ENCODE peak calls at places on chromosomes 3 and 15, in nine cellular contexts. O is lower lobe of right lung, N is HCT116, C is tibial artery, S is BJ, R is psoas muscle, B is fibroblast of lung, L is choroid plexus epithelial cell, Z is fibroblast of mammary gland. H is an unnamed sample.

GRCh38 chr3:23859012-23859743 is 53.4 kb downstream of the UBE2E1 start:
- DNase-seq in O (no peak), N (no peak), C (peak), S (no peak), R (peak), B (no peak), L (peak), Z (peak), H (no peak)

GRCh38 chr15:26711445-26711844 is 61.4 kb downstream of the GABRB3 start:
- DNase-seq in O (no peak), N (no peak), C (no peak), S (no peak), R (no peak), B (no peak), L (no peak), Z (no peak), H (no peak)

GRCh38 chr3:14336414-14337285 is 65.8 kb upstream of the SLC6A6 start:
- DNase-seq in O (peak), N (no peak), C (no peak), S (no peak), R (no peak), B (no peak), L (no peak), Z (no peak), H (peak)

GRCh38 chr15:70035051-70035718 is 62.5 kb downstream of the TLE3 start:
- DNase-seq in O (peak), N (no peak), C (no peak), S (no peak), R (no peak), B (no peak), L (no peak), Z (no peak), H (no peak)

GRCh38 chr15:61742591-61742990 is 317.7 kb downstream of the VPS13C start:
- DNase-seq in O (no peak), N (no peak), C (no peak), S (no peak), R (no peak), B (no peak), L (no peak), Z (no peak), H (no peak)

GRCh38 chr3:87167634-87168456 is 59.3 kb upstream of the CHMP2B start:
- DNase-seq in O (no peak), N (peak), C (no peak), S (peak), R (no peak), B (peak), L (peak), Z (peak), H (no peak)

GRCh38 chr15:67120839-67121540 is 55.6 kb downstream of the SMAD3 start:
- DNase-seq in O (peak), N (no peak), C (peak), S (no peak), R (peak), B (peak), L (peak), Z (peak), H (no peak)

GRCh38 chr15:82064824-82065223 is 19.0 kb upstream of the MEX3B start:
- DNase-seq in O (no peak), N (no peak), C (no peak), S (no peak), R (no peak), B (peak), L (peak), Z (peak), H (no peak)

GRCh38 chr3:141960731-141961130 is 84.3 kb downstream of the ATP1B3 start:
- DNase-seq in O (no peak), N (no peak), C (no peak), S (no peak), R (no peak), B (peak), L (peak), Z (peak), H (no peak)

GRCh38 chr3:130915567-130916292 is 21.8 kb downstream of the ATP2C1 start:
- DNase-seq in O (no peak), N (no peak), C (no peak), S (no peak), R (no peak), B (no peak), L (no peak), Z (no peak), H (no peak)

GRCh38 chr3:28171962-28172361 is 69.5 kb upstream of the CMC1 start:
- DNase-seq in O (no peak), N (no peak), C (no peak), S (no peak), R (no peak), B (no peak), L (no peak), Z (no peak), H (no peak)

GRCh38 chr3:182760576-182761164 is 32.6 kb upstream of the ATP11B start:
- DNase-seq in O (no peak), N (no peak), C (no peak), S (no peak), R (no peak), B (no peak), L (no peak), Z (no peak), H (peak)
- TF ChIP-seq CTCF in O (no peak), N (no peak), C (no peak), S (no peak), R (no peak), B (no peak), L (no peak), Z (no peak), H (no peak)

DNA sequence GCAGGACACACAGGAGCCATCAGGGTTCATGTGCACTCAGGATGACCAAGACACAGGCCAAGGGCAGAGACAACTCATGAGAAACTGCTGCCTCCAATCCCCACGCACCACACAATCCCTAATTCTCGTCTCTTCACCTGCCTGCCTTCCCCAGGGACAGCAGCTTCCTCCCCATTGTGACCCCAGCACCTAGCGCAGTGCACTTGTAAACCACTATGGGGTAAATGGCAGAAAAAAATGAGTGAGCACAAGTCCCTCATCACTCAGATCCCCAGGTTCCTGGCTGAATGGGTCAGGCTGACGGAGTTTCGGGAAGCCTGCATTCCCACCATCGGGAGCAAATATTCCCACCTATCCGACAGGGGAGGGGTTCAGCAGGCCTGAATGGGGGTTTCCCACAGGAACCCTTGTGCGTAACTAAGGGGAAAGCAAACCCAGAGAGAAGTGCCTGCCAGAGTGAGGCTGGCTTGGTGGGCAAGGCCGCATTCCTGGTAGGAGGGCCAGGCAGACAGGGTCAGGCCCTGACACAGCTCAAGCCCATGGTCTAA is 18.8 kb downstream of the PLXNB1 start:
- DNase-seq in O (peak), N (no peak), C (peak), S (no peak), R (no peak), B (no peak), L (no peak), Z (no peak), H (no peak)
- H3K4me3 ChIP-seq in O (no peak), N (no peak), C (no peak), S (no peak), R (no peak), B (no peak), L (no peak), Z (no peak), H (no peak)

DNA sequence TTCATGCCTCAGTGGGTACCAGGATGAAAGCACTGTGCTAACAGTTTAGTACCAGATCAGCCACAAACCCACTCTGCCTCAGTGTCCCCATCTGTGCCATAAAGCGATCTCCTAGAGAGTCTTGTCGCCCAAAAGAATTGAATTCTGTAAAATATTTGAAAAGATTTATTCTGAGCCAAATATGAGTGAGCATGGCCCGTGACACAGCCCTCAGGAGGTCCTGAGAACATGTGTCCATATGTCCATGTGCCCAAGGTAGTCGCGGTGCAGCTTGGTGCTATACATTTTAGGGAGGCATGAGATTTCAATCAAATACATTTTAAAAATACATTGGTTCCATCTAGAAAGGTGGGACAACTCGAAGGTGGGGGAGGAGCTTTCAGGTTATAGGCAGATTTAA is 15.4 kb upstream of the NOX5 start:
- DNase-seq in O (no peak), N (no peak), C (no peak), S (no peak), R (no peak), B (no peak), L (no peak), Z (no peak), H (no peak)
- TF ChIP-seq CTCF in O (no peak), N (no peak), C (no peak), S (no peak), R (no peak), B (no peak), L (no peak), Z (no peak), H (no peak)

DNA sequence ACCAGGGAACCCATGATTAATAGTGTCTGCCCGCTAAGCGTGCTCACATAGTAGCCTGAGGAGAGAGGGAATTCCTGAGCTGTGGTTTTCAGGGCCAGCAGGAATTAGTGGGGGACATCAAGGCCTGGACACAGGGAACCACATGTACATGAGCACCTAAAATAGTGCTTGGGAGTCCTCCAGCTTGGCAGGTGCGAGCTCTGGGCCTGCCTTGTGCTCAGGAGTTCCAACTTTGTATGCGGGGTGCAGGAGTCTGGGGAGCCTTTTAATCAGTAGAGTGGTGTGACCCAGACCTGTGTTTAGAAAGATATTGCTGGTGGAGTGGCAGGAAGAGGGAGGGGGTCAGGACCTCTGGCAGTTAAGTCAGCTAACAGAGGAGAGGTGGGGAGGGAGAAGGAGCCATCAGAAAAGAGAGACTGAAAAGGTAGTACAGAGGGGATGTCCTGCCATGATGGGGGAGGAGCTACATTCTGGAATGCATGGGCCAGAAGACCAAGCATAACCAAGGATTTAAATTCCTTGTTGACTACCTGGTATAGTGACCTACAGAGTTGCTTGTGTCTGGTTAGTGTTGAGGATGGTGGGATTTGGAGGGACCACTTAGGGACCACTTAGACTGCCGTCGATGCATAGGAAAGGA is 1.9 kb downstream of the DAG1 start:
- DNase-seq in O (no peak), N (no peak), C (no peak), S (no peak), R (peak), B (peak), L (no peak), Z (no peak), H (no peak)
- H3K4me3 ChIP-seq in O (no peak), N (peak), C (no peak), S (no peak), R (peak), B (peak), L (no peak), Z (peak), H (peak)

DNA sequence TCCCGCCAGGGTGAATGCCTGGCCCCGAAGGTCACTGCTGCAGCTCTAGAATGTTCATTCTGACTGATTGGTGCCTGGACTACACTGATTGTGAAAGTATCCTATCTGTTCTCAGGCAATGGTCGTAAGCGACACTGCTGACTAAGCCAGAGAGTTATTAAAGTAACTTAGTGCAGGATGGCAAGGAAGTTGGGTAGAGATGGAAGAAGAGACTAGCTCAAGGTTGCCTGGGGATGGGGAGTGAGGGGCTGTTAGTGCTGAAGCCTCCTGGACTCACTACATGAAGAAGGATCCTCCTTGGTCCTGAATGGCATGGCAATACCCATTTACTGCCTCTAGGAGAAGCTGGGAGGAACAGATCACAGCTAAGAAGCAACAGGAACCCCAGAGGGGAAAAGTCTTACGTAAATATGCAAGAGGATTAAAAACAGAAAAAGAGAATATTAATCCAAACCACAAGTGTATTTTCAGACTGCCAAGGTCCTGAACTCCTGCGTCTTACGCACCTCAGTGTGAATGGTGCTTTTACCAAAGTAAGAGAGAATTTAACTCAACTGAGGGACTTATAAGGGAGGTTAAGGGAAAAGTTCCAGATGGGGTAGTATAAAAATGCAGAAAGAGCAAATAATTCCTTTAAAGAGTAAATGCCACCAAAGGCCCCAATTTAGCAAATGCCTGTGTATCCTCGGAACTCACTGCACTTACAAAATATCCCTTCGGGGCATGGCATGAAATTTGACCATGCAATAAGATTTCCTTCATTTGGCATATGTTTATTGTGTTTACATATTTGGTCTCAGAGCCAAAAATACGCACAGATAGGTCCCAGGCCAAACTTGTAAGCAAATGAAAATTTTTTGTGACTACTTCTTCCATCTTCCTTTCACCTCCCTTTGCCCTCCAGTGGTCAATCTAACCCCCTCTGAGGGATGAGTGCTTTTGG is 64.0 kb upstream of the DGKG start:
- DNase-seq in O (no peak), N (no peak), C (no peak), S (peak), R (no peak), B (peak), L (peak), Z (peak), H (peak)
- TF ChIP-seq CTCF in O (peak), N (peak), C (peak), S (peak), R (peak), B (peak), L (peak), Z (peak), H (peak)

H was measured in LNCaP clone FGC.